ENCODE peak calls at places on chromosomes 6 and 20, in ten cellular contexts. One of them, this sample, is unnamed.

GRCh38 chr6:48147101-48147500 is 36.1 kb upstream of the PTCHD4 start:
- DNase-seq in AG04450: no peak
- DNase-seq in transverse colon: no peak
- DNase-seq in nephron progenitor cell: no peak
- DNase-seq in left ventricle myocardium inferior: no peak
- DNase-seq in neural crest cell: no peak
- DNase-seq in epithelial cell of esophagus: no peak
- DNase-seq in uterus: no peak
- DNase-seq in testis: no peak
- DNase-seq in B cell: no peak
- DNase-seq in this sample: no peak

GRCh38 chr20:41540459-41540858 is 77.7 kb downstream of the CHD6 start:
- DNase-seq in AG04450: no peak
- DNase-seq in transverse colon: no peak
- DNase-seq in nephron progenitor cell: no peak
- DNase-seq in left ventricle myocardium inferior: no peak
- DNase-seq in neural crest cell: no peak
- DNase-seq in epithelial cell of esophagus: no peak
- DNase-seq in uterus: no peak
- DNase-seq in testis: no peak
- DNase-seq in B cell: no peak
- DNase-seq in this sample: no peak

GRCh38 chr6:3425574-3425973 is 31.3 kb downstream of the SLC22A23 start:
- DNase-seq in AG04450: no peak
- DNase-seq in transverse colon: no peak
- DNase-seq in nephron progenitor cell: no peak
- DNase-seq in left ventricle myocardium inferior: no peak
- DNase-seq in neural crest cell: no peak
- DNase-seq in epithelial cell of esophagus: no peak
- DNase-seq in uterus: no peak
- DNase-seq in testis: no peak
- DNase-seq in B cell: no peak
- DNase-seq in this sample: no peak

GRCh38 chr6:129114992-129115391 is 232.1 kb downstream of the LAMA2 start:
- DNase-seq in AG04450: no peak
- DNase-seq in transverse colon: no peak
- DNase-seq in nephron progenitor cell: no peak
- DNase-seq in left ventricle myocardium inferior: no peak
- DNase-seq in neural crest cell: no peak
- DNase-seq in epithelial cell of esophagus: no peak
- DNase-seq in uterus: no peak
- DNase-seq in testis: no peak
- DNase-seq in B cell: no peak
- DNase-seq in this sample: no peak

GRCh38 chr6:166998256-166999144 is 697 bp upstream of the CEP43 start:
- DNase-seq in AG04450: no peak
- DNase-seq in transverse colon: peak; percentile 22
- DNase-seq in nephron progenitor cell: peak; percentile 57
- DNase-seq in left ventricle myocardium inferior: peak; percentile 26
- DNase-seq in neural crest cell: peak; percentile 22
- DNase-seq in epithelial cell of esophagus: peak; percentile 20
- DNase-seq in uterus: peak; percentile 21
- DNase-seq in testis: peak; percentile 28
- DNase-seq in B cell: no peak
- DNase-seq in this sample: peak; percentile 23

GRCh38 chr6:130009148-130009547 is 9.2 kb upstream of the L3MBTL3 start:
- DNase-seq in AG04450: no peak
- DNase-seq in transverse colon: no peak
- DNase-seq in nephron progenitor cell: no peak
- DNase-seq in left ventricle myocardium inferior: no peak
- DNase-seq in neural crest cell: no peak
- DNase-seq in epithelial cell of esophagus: no peak
- DNase-seq in uterus: no peak
- DNase-seq in testis: no peak
- DNase-seq in B cell: no peak
- DNase-seq in this sample: no peak

GRCh38 chr6:2684059-2684749 is 66.5 kb downstream of the MYLK4 start:
- DNase-seq in AG04450: no peak
- DNase-seq in transverse colon: no peak
- DNase-seq in nephron progenitor cell: no peak
- DNase-seq in left ventricle myocardium inferior: no peak
- DNase-seq in neural crest cell: no peak
- DNase-seq in epithelial cell of esophagus: peak; percentile 88
- DNase-seq in uterus: no peak
- DNase-seq in testis: no peak
- DNase-seq in B cell: no peak
- DNase-seq in this sample: no peak

GRCh38 chr6:135351635-135352034 is 145.9 kb downstream of the AHI1 start:
- DNase-seq in AG04450: no peak
- DNase-seq in transverse colon: no peak
- DNase-seq in nephron progenitor cell: no peak
- DNase-seq in left ventricle myocardium inferior: no peak
- DNase-seq in neural crest cell: no peak
- DNase-seq in epithelial cell of esophagus: no peak
- DNase-seq in uterus: no peak
- DNase-seq in testis: no peak
- DNase-seq in B cell: no peak
- DNase-seq in this sample: no peak

GRCh38 chr6:112470950-112471349 is 123.8 kb downstream of the RFPL4B start:
- DNase-seq in AG04450: no peak
- DNase-seq in transverse colon: no peak
- DNase-seq in nephron progenitor cell: no peak
- DNase-seq in left ventricle myocardium inferior: no peak
- DNase-seq in neural crest cell: no peak
- DNase-seq in epithelial cell of esophagus: no peak
- DNase-seq in uterus: no peak
- DNase-seq in testis: no peak
- DNase-seq in B cell: no peak
- DNase-seq in this sample: no peak

GRCh38 chr6:170209354-170210025 is 81.4 kb downstream of the DLL1 start:
- DNase-seq in AG04450: no peak
- DNase-seq in transverse colon: no peak
- DNase-seq in nephron progenitor cell: no peak
- DNase-seq in left ventricle myocardium inferior: no peak
- DNase-seq in neural crest cell: no peak
- DNase-seq in epithelial cell of esophagus: no peak
- DNase-seq in uterus: peak; percentile 7
- DNase-seq in testis: no peak
- DNase-seq in B cell: peak; percentile 21
- DNase-seq in this sample: no peak

GRCh38 chr6:135667694-135668455 is 170.3 kb upstream of the AHI1 start:
- DNase-seq in AG04450: no peak
- DNase-seq in transverse colon: no peak
- DNase-seq in nephron progenitor cell: peak; percentile 4
- DNase-seq in left ventricle myocardium inferior: peak; percentile 30
- DNase-seq in neural crest cell: peak; percentile 6
- DNase-seq in epithelial cell of esophagus: peak; percentile 44
- DNase-seq in uterus: no peak
- DNase-seq in testis: peak; percentile 22
- DNase-seq in B cell: no peak
- DNase-seq in this sample: peak; percentile 1

GRCh38 chr6:125974214-125974866 is 12.0 kb upstream of the TRMT11 start:
- DNase-seq in AG04450: no peak
- DNase-seq in transverse colon: no peak
- DNase-seq in nephron progenitor cell: no peak
- DNase-seq in left ventricle myocardium inferior: no peak
- DNase-seq in neural crest cell: no peak
- DNase-seq in epithelial cell of esophagus: peak; percentile 60
- DNase-seq in uterus: no peak
- DNase-seq in testis: no peak
- DNase-seq in B cell: no peak
- DNase-seq in this sample: no peak

GRCh38 chr6:17901493-17901892 is 85.9 kb downstream of the KIF13A start:
- DNase-seq in AG04450: no peak
- DNase-seq in transverse colon: no peak
- DNase-seq in nephron progenitor cell: no peak
- DNase-seq in left ventricle myocardium inferior: no peak
- DNase-seq in neural crest cell: no peak
- DNase-seq in epithelial cell of esophagus: no peak
- DNase-seq in uterus: no peak
- DNase-seq in testis: no peak
- DNase-seq in B cell: no peak
- DNase-seq in this sample: no peak

GRCh38 chr6:628772-629171 is 28.1 kb downstream of the HUS1B start:
- DNase-seq in AG04450: no peak
- DNase-seq in transverse colon: no peak
- DNase-seq in nephron progenitor cell: no peak
- DNase-seq in left ventricle myocardium inferior: no peak
- DNase-seq in neural crest cell: no peak
- DNase-seq in epithelial cell of esophagus: no peak
- DNase-seq in uterus: no peak
- DNase-seq in testis: no peak
- DNase-seq in B cell: peak; percentile 41
- DNase-seq in this sample: no peak

GRCh38 chr6:622462-622861 is 34.4 kb downstream of the HUS1B start:
- DNase-seq in AG04450: no peak
- DNase-seq in transverse colon: no peak
- DNase-seq in nephron progenitor cell: no peak
- DNase-seq in left ventricle myocardium inferior: no peak
- DNase-seq in neural crest cell: no peak
- DNase-seq in epithelial cell of esophagus: no peak
- DNase-seq in uterus: no peak
- DNase-seq in testis: no peak
- DNase-seq in B cell: no peak
- DNase-seq in this sample: no peak

GRCh38 chr6:621916-622315 is 35.0 kb downstream of the HUS1B start:
- DNase-seq in AG04450: no peak
- DNase-seq in transverse colon: no peak
- DNase-seq in nephron progenitor cell: no peak
- DNase-seq in left ventricle myocardium inferior: no peak
- DNase-seq in neural crest cell: no peak
- DNase-seq in epithelial cell of esophagus: no peak
- DNase-seq in uterus: no peak
- DNase-seq in testis: no peak
- DNase-seq in B cell: no peak
- DNase-seq in this sample: no peak

GRCh38 chr6:626236-626635 is 30.7 kb downstream of the HUS1B start:
- DNase-seq in AG04450: peak; percentile 7
- DNase-seq in transverse colon: no peak
- DNase-seq in nephron progenitor cell: peak; percentile 53
- DNase-seq in left ventricle myocardium inferior: no peak
- DNase-seq in neural crest cell: no peak
- DNase-seq in epithelial cell of esophagus: no peak
- DNase-seq in uterus: no peak
- DNase-seq in testis: no peak
- DNase-seq in B cell: no peak
- DNase-seq in this sample: no peak

GRCh38 chr6:624979-625378 is 31.9 kb downstream of the HUS1B start:
- DNase-seq in AG04450: peak; percentile 15
- DNase-seq in transverse colon: no peak
- DNase-seq in nephron progenitor cell: peak; percentile 35
- DNase-seq in left ventricle myocardium inferior: no peak
- DNase-seq in neural crest cell: no peak
- DNase-seq in epithelial cell of esophagus: no peak
- DNase-seq in uterus: no peak
- DNase-seq in testis: no peak
- DNase-seq in B cell: no peak
- DNase-seq in this sample: no peak
- TF ChIP-seq CTCF in AG04450: peak; percentile 42
- TF ChIP-seq CTCF in transverse colon: no peak
- TF ChIP-seq CTCF in nephron progenitor cell: no peak
- TF ChIP-seq CTCF in left ventricle myocardium inferior: peak; percentile 50
- TF ChIP-seq CTCF in neural crest cell: no peak
- TF ChIP-seq CTCF in epithelial cell of esophagus: no peak
- TF ChIP-seq CTCF in uterus: no peak
- TF ChIP-seq CTCF in testis: no peak
- TF ChIP-seq CTCF in B cell: no peak
- TF ChIP-seq CTCF in this sample: no peak

DNA sequence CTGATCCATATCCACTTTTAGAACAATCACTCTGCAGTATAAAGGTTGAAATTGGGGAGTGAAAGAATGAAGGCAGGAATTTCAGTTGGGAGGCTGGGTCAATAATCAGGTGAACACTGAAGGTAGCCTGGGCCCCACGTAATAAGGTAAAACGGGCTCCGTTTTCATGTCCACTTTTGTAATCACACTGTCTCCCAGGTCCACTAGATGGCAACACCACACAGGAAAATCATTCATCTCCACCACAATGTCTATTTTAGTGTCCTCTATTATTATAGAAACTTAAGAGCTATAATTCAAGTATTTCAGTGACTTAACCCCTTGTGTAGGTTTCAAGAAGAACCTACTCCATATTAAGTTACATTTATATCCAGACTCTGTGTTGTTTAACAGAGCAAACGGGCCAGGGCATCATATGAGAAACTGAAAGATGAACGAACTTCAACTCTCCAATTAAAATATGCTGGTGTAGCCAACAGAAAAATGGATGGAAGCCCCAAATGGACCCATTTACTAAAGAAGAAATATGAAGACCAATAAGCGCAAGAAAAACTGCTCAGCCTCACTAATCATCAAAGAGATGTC is 45.9 kb upstream of the MC3R start:
- DNase-seq in AG04450: no peak
- DNase-seq in transverse colon: no peak
- DNase-seq in nephron progenitor cell: no peak
- DNase-seq in left ventricle myocardium inferior: no peak
- DNase-seq in neural crest cell: no peak
- DNase-seq in epithelial cell of esophagus: peak; percentile 26
- DNase-seq in uterus: no peak
- DNase-seq in testis: peak; percentile 26
- DNase-seq in B cell: no peak
- DNase-seq in this sample: peak; percentile 13
- TF ChIP-seq CTCF in AG04450: peak; percentile 21
- TF ChIP-seq CTCF in transverse colon: no peak
- TF ChIP-seq CTCF in nephron progenitor cell: no peak
- TF ChIP-seq CTCF in left ventricle myocardium inferior: peak; percentile 48
- TF ChIP-seq CTCF in neural crest cell: peak; percentile 30
- TF ChIP-seq CTCF in epithelial cell of esophagus: peak; percentile 65
- TF ChIP-seq CTCF in uterus: no peak
- TF ChIP-seq CTCF in testis: peak; percentile 32
- TF ChIP-seq CTCF in B cell: no peak
- TF ChIP-seq CTCF in this sample: no peak

DNA sequence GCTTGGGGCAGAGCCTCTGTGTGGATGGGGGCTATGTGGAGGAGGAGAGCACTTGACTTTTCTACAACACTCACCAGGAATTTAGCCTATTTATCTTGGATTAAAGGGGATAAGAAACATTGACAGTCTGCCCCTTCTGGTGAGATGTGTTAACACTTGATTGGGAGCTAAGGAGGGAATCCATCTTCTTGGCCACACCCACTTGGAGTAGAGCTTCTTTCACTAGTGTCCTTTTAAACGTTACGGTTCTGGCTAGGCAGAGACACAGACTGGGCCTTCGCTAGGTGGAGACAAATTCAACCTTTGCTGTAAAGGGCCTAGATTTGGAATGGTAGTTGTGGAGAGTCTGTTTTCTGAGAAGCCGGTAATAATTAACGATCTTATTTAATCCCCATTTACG is 15.5 kb upstream of the TPBG start:
- DNase-seq in AG04450: no peak
- DNase-seq in transverse colon: no peak
- DNase-seq in nephron progenitor cell: no peak
- DNase-seq in left ventricle myocardium inferior: no peak
- DNase-seq in neural crest cell: no peak
- DNase-seq in epithelial cell of esophagus: no peak
- DNase-seq in uterus: no peak
- DNase-seq in testis: no peak
- DNase-seq in B cell: no peak
- DNase-seq in this sample: no peak
- TF ChIP-seq CTCF in AG04450: no peak
- TF ChIP-seq CTCF in transverse colon: no peak
- TF ChIP-seq CTCF in nephron progenitor cell: no peak
- TF ChIP-seq CTCF in left ventricle myocardium inferior: no peak
- TF ChIP-seq CTCF in neural crest cell: no peak
- TF ChIP-seq CTCF in epithelial cell of esophagus: no peak
- TF ChIP-seq CTCF in uterus: no peak
- TF ChIP-seq CTCF in testis: no peak
- TF ChIP-seq CTCF in B cell: no peak
- TF ChIP-seq CTCF in this sample: no peak

GRCh38 chr6:15148356-15149058 is 97.4 kb upstream of the JARID2 start:
- DNase-seq in AG04450: peak; percentile 78
- DNase-seq in transverse colon: no peak
- DNase-seq in nephron progenitor cell: peak; percentile 26
- DNase-seq in left ventricle myocardium inferior: no peak
- DNase-seq in neural crest cell: no peak
- DNase-seq in epithelial cell of esophagus: peak; percentile 98
- DNase-seq in uterus: no peak
- DNase-seq in testis: no peak
- DNase-seq in B cell: no peak
- DNase-seq in this sample: peak; percentile 6
- TF ChIP-seq CTCF in AG04450: peak; percentile 28
- TF ChIP-seq CTCF in transverse colon: no peak
- TF ChIP-seq CTCF in nephron progenitor cell: no peak
- TF ChIP-seq CTCF in left ventricle myocardium inferior: no peak
- TF ChIP-seq CTCF in neural crest cell: peak; percentile 18
- TF ChIP-seq CTCF in epithelial cell of esophagus: peak; percentile 33
- TF ChIP-seq CTCF in uterus: no peak
- TF ChIP-seq CTCF in testis: no peak
- TF ChIP-seq CTCF in B cell: no peak
- TF ChIP-seq CTCF in this sample: no peak

This sample was measured in Calu3.